ENCODE peak calls at places on chromosomes 3 and 15, in five cellular contexts. D is tibial artery, B is left ventricle myocardium inferior, S is GM23338, Q is psoas muscle. X is an unnamed sample.

GRCh38 chr3:23611737-23612295 is 193.9 kb upstream of the UBE2E1 start:
- DNase-seq in S (peak), B (peak), D (peak), Q (peak), X (peak)

GRCh38 chr15:52040167-52040900 is 21.3 kb downstream of the MAPK6 start:
- DNase-seq in Q (no peak), D (no peak), B (no peak), S (no peak), X (no peak)

GRCh38 chr3:14077310-14077709 is 47.4 kb downstream of the CHCHD4 start:
- DNase-seq in S (no peak), D (no peak), Q (no peak), B (no peak), X (no peak)

GRCh38 chr3:193207290-193207689 is 33.7 kb upstream of the PLAAT1 start:
- DNase-seq in D (no peak), B (no peak), Q (no peak), S (no peak), X (no peak)

GRCh38 chr3:141050913-141051632 is at the start of gene SPSB4:
- DNase-seq in Q (peak), B (peak), S (peak), D (no peak), X (no peak)

GRCh38 chr15:74958320-74958907 is 1.8 kb upstream of the RPP25 start:
- DNase-seq in S (peak), Q (peak), D (peak), B (peak), X (no peak)

GRCh38 chr3:5317572-5317971 is 130.1 kb downstream of the EDEM1 start:
- DNase-seq in B (no peak), Q (no peak), S (no peak), D (no peak), X (no peak)

GRCh38 chr3:52721002-52721741 is 15.3 kb downstream of the SPCS1 start:
- DNase-seq in B (no peak), S (no peak), Q (no peak), D (no peak), X (no peak)

GRCh38 chr15:100986158-100986896 is 67.2 kb downstream of the LRRK1 start:
- DNase-seq in D (no peak), S (no peak), Q (no peak), B (no peak), X (no peak)

GRCh38 chr15:61084944-61085367 is 144.1 kb downstream of the RORA start:
- DNase-seq in Q (no peak), S (peak), D (no peak), B (peak), X (no peak)

GRCh38 chr3:9837701-9838582 is 5.9 kb downstream of the RPUSD3 start:
- DNase-seq in D (no peak), Q (no peak), S (no peak), B (no peak), X (no peak)

GRCh38 chr3:99659032-99659431 is 20.6 kb downstream of the COL8A1 start:
- DNase-seq in B (no peak), D (peak), Q (peak), S (no peak), X (no peak)

GRCh38 chr3:185172086-185173049 is 19.5 kb upstream of the C3orf70 start:
- DNase-seq in S (peak), B (no peak), D (no peak), Q (no peak), X (no peak)

GRCh38 chr3:53630547-53630946 is 136.1 kb downstream of the CACNA1D start:
- DNase-seq in B (no peak), Q (no peak), D (no peak), S (no peak), X (no peak)

GRCh38 chr15:77836901-77837648 is 204.4 kb upstream of the LINGO1 start:
- DNase-seq in Q (no peak), D (peak), S (no peak), B (no peak), X (peak)

GRCh38 chr3:195731356-195731960 is 10.7 kb downstream of the MUC20 start:
- DNase-seq in S (no peak), D (no peak), B (no peak), Q (no peak), X (peak)

GRCh38 chr15:31279221-31280036 is 47.2 kb upstream of the KLF13 start:
- DNase-seq in B (no peak), S (no peak), Q (no peak), D (peak), X (no peak)

GRCh38 chr3:187403768-187404270 is 35.6 kb downstream of the RTP4 start:
- DNase-seq in Q (no peak), S (no peak), D (no peak), B (no peak), X (no peak)

GRCh38 chr15:99998661-99999101 is 265.4 kb upstream of the LYSMD4 start:
- DNase-seq in B (no peak), D (peak), S (no peak), Q (no peak), X (no peak)

GRCh38 chr3:60017631-60018030 is 967.8 kb upstream of the CFAP20DC start:
- DNase-seq in S (no peak), B (no peak), D (no peak), Q (no peak), X (no peak)

GRCh38 chr3:185688808-185689207 is 102.7 kb downstream of the SENP2 start:
- DNase-seq in Q (peak), S (no peak), B (no peak), D (no peak), X (peak)

GRCh38 chr3:128547368-128547987 is 54.5 kb upstream of the GATA2 start:
- DNase-seq in B (no peak), D (no peak), S (no peak), Q (no peak), X (no peak)

GRCh38 chr3:157159037-157159761 is 748 bp downstream of the CCNL1 start:
- DNase-seq in S (peak), B (peak), D (peak), Q (peak), X (no peak)

GRCh38 chr15:34241376-34242350 is 16.8 kb downstream of the EMC4 start:
- DNase-seq in S (peak), B (no peak), D (no peak), Q (no peak), X (no peak)

GRCh38 chr15:89125038-89125826 is 37.0 kb downstream of the ABHD2 start:
- DNase-seq in S (no peak), Q (no peak), D (no peak), B (no peak), X (no peak)

GRCh38 chr15:73517566-73517965 is 74.6 kb downstream of the REC114 start:
- DNase-seq in S (no peak), Q (no peak), D (no peak), B (peak), X (no peak)

DNA sequence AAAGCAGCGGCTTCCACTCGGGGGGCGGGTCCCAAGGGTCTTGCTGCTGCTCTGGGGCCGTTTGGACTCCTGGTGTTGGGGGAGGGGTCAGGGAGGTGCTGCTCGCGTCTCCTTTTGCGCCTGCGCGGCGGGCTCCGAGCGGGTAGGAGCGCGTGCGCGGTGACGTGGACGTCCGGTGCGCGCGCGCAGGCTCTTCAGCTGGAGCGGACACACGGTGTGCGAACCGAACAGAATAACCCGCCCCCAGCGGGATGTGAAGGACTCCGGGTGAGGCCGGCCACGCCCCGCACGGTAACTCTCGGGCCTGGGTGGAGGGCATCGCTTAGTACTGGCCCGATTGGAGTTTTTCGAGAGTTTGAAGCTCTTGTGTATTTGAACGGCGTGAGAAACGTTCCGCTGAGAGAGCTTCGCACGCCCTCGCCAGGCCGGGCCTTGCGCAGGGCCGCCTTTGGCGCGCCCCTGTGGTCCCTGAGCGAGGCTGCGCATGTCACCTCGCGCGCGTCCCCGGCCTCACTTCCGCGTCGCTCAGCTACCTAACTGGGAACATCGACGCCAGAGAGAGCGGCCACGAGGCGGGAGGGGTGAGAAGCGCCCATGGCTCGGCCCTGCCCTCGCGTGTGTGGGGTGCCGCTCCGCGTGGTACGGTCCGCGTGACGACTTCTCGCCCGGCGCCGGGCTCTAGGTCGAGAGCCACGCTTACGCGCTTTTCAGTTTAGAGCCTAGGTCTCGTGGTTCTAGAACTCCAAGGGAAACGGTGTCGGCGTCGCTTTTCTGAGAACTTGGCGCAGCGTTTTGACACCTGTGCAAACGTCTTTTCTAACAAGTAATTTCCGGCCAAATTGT is at the start of gene MGA:
- DNase-seq in S (peak), B (peak), Q (peak), D (peak), X (peak)
- TF ChIP-seq CTCF in S (peak), B (no peak), Q (no peak), D (no peak), X (no peak)

GRCh38 chr3:29521751-29522150 is 240.9 kb downstream of the RBMS3 start:
- DNase-seq in Q (no peak), S (no peak), D (no peak), B (no peak), X (no peak)

GRCh38 chr3:29527251-29527650 is 246.4 kb downstream of the RBMS3 start:
- DNase-seq in Q (no peak), B (no peak), S (no peak), D (no peak), X (no peak)

GRCh38 chr3:29520764-29521163 is 239.9 kb downstream of the RBMS3 start:
- DNase-seq in B (no peak), Q (no peak), S (no peak), D (no peak), X (no peak)

DNA sequence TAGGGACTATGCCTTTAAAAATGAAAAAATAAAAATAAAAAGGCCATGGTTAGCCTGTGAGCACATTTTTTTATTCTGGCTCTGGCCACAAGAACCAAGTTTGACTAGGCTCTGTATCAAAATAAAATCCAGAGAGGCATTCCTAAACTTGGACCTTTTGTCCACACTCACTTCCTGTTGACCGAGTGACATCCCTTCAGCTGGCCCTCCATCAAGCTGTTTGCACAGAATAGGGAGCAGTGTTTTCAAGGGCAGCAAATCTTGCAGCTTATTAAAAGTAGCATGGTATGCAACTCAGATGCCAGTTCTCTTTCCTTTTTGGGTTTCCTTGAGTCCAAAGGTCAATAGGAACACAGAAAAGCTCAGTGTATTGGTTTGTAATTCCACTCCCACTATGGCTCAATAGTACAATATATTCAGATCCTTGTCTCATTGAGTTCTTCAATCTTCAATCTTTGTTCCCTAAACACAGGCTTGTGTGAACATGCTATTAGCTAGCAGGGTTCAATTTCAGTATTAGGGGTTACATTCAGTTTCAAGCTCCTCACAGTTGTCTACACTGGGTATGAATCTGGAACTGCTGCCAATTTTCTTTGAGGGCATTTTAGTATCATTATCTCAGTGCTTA is 244.5 kb downstream of the RBMS3 start:
- DNase-seq in Q (peak), S (no peak), B (peak), D (peak), X (no peak)
- H3K27ac ChIP-seq in Q (peak), S (no peak), B (peak), D (peak), X (no peak)

DNA sequence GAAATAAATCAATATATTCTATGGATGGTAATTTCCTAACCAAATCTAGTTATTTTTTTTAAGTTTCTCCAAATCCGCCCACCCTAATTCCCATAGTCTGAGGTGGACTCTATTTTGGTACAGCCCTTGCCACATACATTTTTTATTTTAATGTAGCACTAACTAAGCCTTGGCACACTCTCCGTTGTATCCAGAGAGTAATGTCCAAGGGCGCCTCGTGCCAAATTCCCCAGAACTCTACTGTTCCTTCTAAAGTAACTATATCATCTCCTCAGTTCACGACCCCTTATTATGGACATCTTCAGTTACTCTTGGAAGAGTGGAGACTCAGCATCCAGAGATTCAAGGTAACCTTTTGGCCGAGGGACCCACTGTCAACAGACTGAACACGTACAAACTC is 1.3 kb downstream of the VGLL3 start:
- DNase-seq in S (no peak), B (no peak), Q (no peak), D (no peak), X (no peak)
- H3K4me3 ChIP-seq in S (peak), B (peak), Q (peak), D (peak), X (peak)

GRCh38 chr3:162719684-162720341 is 1223.2 kb downstream of the OTOL1 start:
- DNase-seq in S (no peak), D (no peak), B (no peak), Q (no peak), X (no peak)
- TF ChIP-seq CTCF in S (no peak), D (no peak), B (no peak), Q (no peak), X (no peak)

GRCh38 chr3:44184319-44184953 is 57.2 kb upstream of the TOPAZ1 start:
- DNase-seq in Q (no peak), D (no peak), S (peak), B (no peak), X (peak)
- H3K27ac ChIP-seq in Q (no peak), D (no peak), S (no peak), B (no peak), X (peak)

DNA sequence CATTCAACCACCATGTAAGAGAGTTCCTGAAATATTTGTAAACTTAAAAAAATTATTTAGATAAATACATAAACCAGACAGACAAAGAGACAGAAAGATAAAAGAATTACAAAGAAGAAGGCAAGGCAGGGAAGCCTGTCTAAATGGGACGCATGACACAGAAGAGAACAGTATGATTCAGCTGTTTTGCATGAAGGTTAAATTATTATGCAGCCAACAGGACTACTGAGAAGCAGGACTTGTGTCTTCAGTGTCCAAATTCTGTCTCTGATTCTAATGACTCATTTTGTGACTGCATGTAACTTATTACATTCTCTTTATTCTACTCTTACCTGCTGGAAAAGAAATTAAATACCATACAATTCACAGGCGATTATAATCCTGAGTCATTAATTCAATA is 340.4 kb upstream of the KCNMB2 start:
- DNase-seq in B (no peak), D (no peak), Q (no peak), S (no peak), X (no peak)
- H3K4me3 ChIP-seq in B (no peak), D (no peak), Q (no peak), S (no peak), X (no peak)

GRCh38 chr15:64905119-64905831 is 6.4 kb upstream of the ANKDD1A start:
- DNase-seq in D (peak), Q (peak), S (peak), B (peak), X (peak)
- TF ChIP-seq CTCF in D (peak), Q (peak), S (peak), B (peak), X (peak)

GRCh38 chr15:66912001-66912400 is 153.4 kb upstream of the SMAD3 start:
- DNase-seq in B (no peak), Q (no peak), S (no peak), D (no peak), X (no peak)
- H3K27ac ChIP-seq in B (no peak), Q (no peak), S (no peak), D (no peak), X (no peak)

GRCh38 chr3:12372762-12373280 is 84.0 kb downstream of the PPARG start:
- DNase-seq in S (no peak), B (no peak), Q (no peak), D (no peak), X (no peak)
- H3K4me3 ChIP-seq in S (no peak), B (no peak), Q (no peak), D (no peak), X (no peak)

GRCh38 chr3:68018275-68018674 is 363.9 kb upstream of the SUCLG2 start:
- DNase-seq in S (peak), Q (no peak), D (no peak), B (no peak), X (no peak)
- TF ChIP-seq CTCF in S (no peak), Q (no peak), D (no peak), B (no peak), X (no peak)